ENCODE peak calls at places on chromosomes 3 and 15, in four cellular contexts. B is kidney glomerular epithelial cell, Z is SHP77, F is uterus. N is an unnamed sample.

GRCh38 chr3:172152294-172152649 is 112.9 kb downstream of the FNDC3B start:
- DNase-seq in B (no peak), Z (peak), F (no peak), N (no peak)

GRCh38 chr3:124168271-124168670 is 176.3 kb upstream of the ROPN1 start:
- DNase-seq in B (no peak), Z (no peak), F (no peak), N (no peak)

GRCh38 chr3:162586591-162586990 is 1090.0 kb downstream of the OTOL1 start:
- DNase-seq in B (no peak), Z (no peak), F (no peak), N (no peak)

GRCh38 chr3:151923901-151924300 is 50.5 kb downstream of the SUCNR1 start:
- DNase-seq in B (no peak), Z (no peak), F (no peak), N (no peak)

GRCh38 chr3:20849975-20850374 is 664.0 kb upstream of the SGO1 start:
- DNase-seq in B (no peak), Z (peak), F (no peak), N (no peak)

GRCh38 chr3:128846501-128846900 is 32.9 kb upstream of the ACAD9 start:
- DNase-seq in B (no peak), Z (no peak), F (no peak), N (no peak)

GRCh38 chr15:40075298-40076044 is 33.2 kb downstream of the BMF start:
- DNase-seq in B (peak), Z (no peak), F (no peak), N (peak)

GRCh38 chr3:55332191-55332590 is 154.9 kb downstream of the WNT5A start:
- DNase-seq in B (peak), Z (no peak), F (no peak), N (no peak)

GRCh38 chr15:101255615-101256350 is 3.9 kb upstream of the CHSY1 start:
- DNase-seq in B (no peak), Z (no peak), F (no peak), N (no peak)

GRCh38 chr15:49242820-49243219 is 72.8 kb downstream of the GALK2 start:
- DNase-seq in B (no peak), Z (no peak), F (no peak), N (no peak)

GRCh38 chr3:66692751-66693140 is 191.9 kb upstream of the LRIG1 start:
- DNase-seq in B (no peak), Z (no peak), F (no peak), N (no peak)

GRCh38 chr15:52257734-52258062 is 37.9 kb downstream of the MYO5C start:
- DNase-seq in B (peak), Z (no peak), F (no peak), N (peak)

GRCh38 chr3:127889461-127889863 is 25.6 kb upstream of the KBTBD12 start:
- DNase-seq in B (no peak), Z (no peak), F (peak), N (no peak)

GRCh38 chr15:39692464-39693327 is 89.9 kb downstream of the FSIP1 start:
- DNase-seq in B (peak), Z (no peak), F (no peak), N (no peak)

GRCh38 chr15:42461261-42461660 is 29.7 kb downstream of the ZNF106 start:
- DNase-seq in B (no peak), Z (no peak), F (no peak), N (no peak)

GRCh38 chr3:16663852-16664712 is 58.9 kb upstream of the DAZL start:
- DNase-seq in B (no peak), Z (no peak), F (no peak), N (no peak)

GRCh38 chr3:9400626-9401025 is 3.2 kb downstream of the SETD5 start:
- DNase-seq in B (no peak), Z (no peak), F (no peak), N (no peak)

GRCh38 chr3:116445291-116445841 is at the start of gene LSAMP:
- DNase-seq in B (no peak), Z (peak), F (no peak), N (peak)

GRCh38 chr3:112498916-112499315 is 356 bp downstream of the BTLA start:
- DNase-seq in B (no peak), Z (no peak), F (no peak), N (no peak)

GRCh38 chr3:39272191-39272590 is 7.6 kb downstream of the CX3CR1 start:
- DNase-seq in B (no peak), Z (no peak), F (no peak), N (no peak)

GRCh38 chr3:149647812-149648211 is 10.0 kb downstream of the WWTR1 start:
- DNase-seq in B (no peak), Z (no peak), F (no peak), N (no peak)

GRCh38 chr3:16173696-16174355 is 654 bp upstream of the GALNT15 start:
- DNase-seq in B (no peak), Z (no peak), F (no peak), N (no peak)

GRCh38 chr3:104066658-104067057 is 1300.1 kb upstream of the ALCAM start:
- DNase-seq in B (peak), Z (no peak), F (no peak), N (no peak)

GRCh38 chr15:45499426-45499825 is 23.1 kb downstream of the SLC30A4 start:
- DNase-seq in B (no peak), Z (no peak), F (no peak), N (no peak)

GRCh38 chr3:160108357-160108756 is 116.9 kb upstream of the C3orf80 start:
- DNase-seq in B (no peak), Z (no peak), F (no peak), N (no peak)

GRCh38 chr3:134427400-134428111 is 53.3 kb upstream of the AMOTL2 start:
- DNase-seq in B (peak), Z (no peak), F (peak), N (no peak)

GRCh38 chr3:37295925-37296324 is 121.5 kb upstream of the LRRFIP2 start:
- DNase-seq in B (no peak), Z (no peak), F (no peak), N (no peak)

GRCh38 chr3:44511238-44511567 is 33.7 kb upstream of the ZNF445 start:
- DNase-seq in B (no peak), Z (no peak), F (no peak), N (no peak)

GRCh38 chr15:22968356-22968755 is 11.8 kb downstream of the CYFIP1 start:
- DNase-seq in B (peak), Z (no peak), F (no peak), N (no peak)

GRCh38 chr15:99076109-99076508 is 28.8 kb upstream of the SYNM start:
- DNase-seq in B (no peak), Z (no peak), F (peak), N (no peak)

GRCh38 chr15:81950841-81951414 is 94.9 kb downstream of the MEX3B start:
- DNase-seq in B (no peak), Z (no peak), F (no peak), N (peak)

GRCh38 chr15:70362911-70363310 is 265.2 kb upstream of the TLE3 start:
- DNase-seq in B (no peak), Z (peak), F (no peak), N (no peak)

GRCh38 chr15:52006702-52007340 is 12.2 kb upstream of the MAPK6 start:
- DNase-seq in B (no peak), Z (no peak), F (no peak), N (no peak)

GRCh38 chr3:25713316-25713967 is 48.7 kb upstream of the TOP2B start:
- DNase-seq in B (no peak), Z (no peak), F (no peak), N (no peak)

GRCh38 chr3:148840419-148840818 is 12.8 kb downstream of the CPB1 start:
- DNase-seq in B (no peak), Z (no peak), F (no peak), N (no peak)

GRCh38 chr15:78907577-78907976 is 34.9 kb downstream of the MORF4L1 start:
- DNase-seq in B (no peak), Z (no peak), F (no peak), N (no peak)

GRCh38 chr3:16809482-16809881 is 75.3 kb upstream of the PLCL2 start:
- DNase-seq in B (no peak), Z (no peak), F (no peak), N (no peak)

GRCh38 chr3:139588450-139588849 is 48.9 kb upstream of the RBP1 start:
- DNase-seq in B (no peak), Z (peak), F (no peak), N (peak)

GRCh38 chr3:64450396-64450956 is 225.2 kb upstream of the PRICKLE2 start:
- DNase-seq in B (no peak), Z (no peak), F (no peak), N (no peak)